ENCODE peak calls at places on chromosome 15, in four cellular contexts. T is K562, Q is HepG2, A is H1. G is an unnamed sample. For H3K79me2, the result is how much of the 10 kb centered on the place peaks cover.

GRCh38 chr15:83762367-83762766 is 108.4 kb downstream of the ADAMTSL3 start:
- DNase-seq in T (no peak), Q (no peak), A (no peak), G (no peak)

GRCh38 chr15:78047631-78048409 is 29.7 kb downstream of the TBC1D2B start:
- DNase-seq in T (no peak), Q (no peak), A (no peak), G (no peak)

GRCh38 chr15:25176991-25177954 is 222.5 kb downstream of the SNRPN start:
- DNase-seq in T (no peak), Q (no peak), A (no peak), G (no peak)

GRCh38 chr15:80464952-80465645 is 60.9 kb downstream of the ARNT2 start:
- DNase-seq in T (no peak), Q (peak), A (no peak), G (no peak)

GRCh38 chr15:68055224-68055705 is 1.1 kb downstream of the PIAS1 start:
- DNase-seq in T (peak), Q (no peak), A (no peak), G (no peak)

GRCh38 chr15:65996901-65997300 is 127.6 kb downstream of the RAB11A start:
- DNase-seq in T (peak), Q (no peak), A (no peak), G (no peak)

GRCh38 chr15:60079210-60079609 is 75.1 kb downstream of the FOXB1 start:
- DNase-seq in T (no peak), Q (no peak), A (no peak), G (no peak)

GRCh38 chr15:64775551-64776401 is at the start of gene RBPMS2:
- DNase-seq in T (no peak), Q (no peak), A (no peak), G (no peak)

GRCh38 chr15:87877114-87877810 is 379.3 kb downstream of the NTRK3 start:
- DNase-seq in T (peak), Q (no peak), A (no peak), G (no peak)

GRCh38 chr15:69081310-69082004 is 67.0 kb downstream of the NOX5 start:
- DNase-seq in T (no peak), Q (no peak), A (no peak), G (no peak)

GRCh38 chr15:36612063-36612788 is 32.8 kb downstream of the CDIN1 start:
- DNase-seq in T (no peak), Q (no peak), A (no peak), G (peak)

GRCh38 chr15:52786436-52787122 is 3.6 kb downstream of the ONECUT1 start:
- DNase-seq in T (no peak), Q (peak), A (no peak), G (no peak)

GRCh38 chr15:74884428-74885223 is 5.2 kb upstream of the MPI start:
- DNase-seq in T (no peak), Q (no peak), A (no peak), G (no peak)

GRCh38 chr15:20353966-20354883 is 187.4 kb downstream of the GOLGA6L6 start:
- DNase-seq in T (no peak), Q (no peak), A (no peak), G (no peak)

GRCh38 chr15:68666120-68666811 is 87.5 kb downstream of the CORO2B start:
- DNase-seq in T (no peak), Q (no peak), A (no peak), G (no peak)

GRCh38 chr15:71747128-71748083 is 62.9 kb upstream of the NR2E3 start:
- DNase-seq in T (no peak), Q (peak), A (no peak), G (peak)

GRCh38 chr15:69275104-69275670 is 23.5 kb upstream of the PAQR5 start:
- DNase-seq in T (no peak), Q (no peak), A (no peak), G (no peak)

GRCh38 chr15:95265419-95265997 is 1034.1 kb downstream of the MCTP2 start:
- DNase-seq in T (no peak), Q (no peak), A (no peak), G (no peak)

GRCh38 chr15:95263751-95264150 is 1032.4 kb downstream of the MCTP2 start:
- DNase-seq in T (no peak), Q (no peak), A (no peak), G (no peak)

GRCh38 chr15:95267476-95267875 is 1036.1 kb downstream of the MCTP2 start:
- DNase-seq in T (no peak), Q (no peak), A (no peak), G (no peak)

GRCh38 chr15:95269247-95270155 is 1038.1 kb downstream of the MCTP2 start:
- DNase-seq in T (no peak), Q (no peak), A (no peak), G (no peak)

DNA sequence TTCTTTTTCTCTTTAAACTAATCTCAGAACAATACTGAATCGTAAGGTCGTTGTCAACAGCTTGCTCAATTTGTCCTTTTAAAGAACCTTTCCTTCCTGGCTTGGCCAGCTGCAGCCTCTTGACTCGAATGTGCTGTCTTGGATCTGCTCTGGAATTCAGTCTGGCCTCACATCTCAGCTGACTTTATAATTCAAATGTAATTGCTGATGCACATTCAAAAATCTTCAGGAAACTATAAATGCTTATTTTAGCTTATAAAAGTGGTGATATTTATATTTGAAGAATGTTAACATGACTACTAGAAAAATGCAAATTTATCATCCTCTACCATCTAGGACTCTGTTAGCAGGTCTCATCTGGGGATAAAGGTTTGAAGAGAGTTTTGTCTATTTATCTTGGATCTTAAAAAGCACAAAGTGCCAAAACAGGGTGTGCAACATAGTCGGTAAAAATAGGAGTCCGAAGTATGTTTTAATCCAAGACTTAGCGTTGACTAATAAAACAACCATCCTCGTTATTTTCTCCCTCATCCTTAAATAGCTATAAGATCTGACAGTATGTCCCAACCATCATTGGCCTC is 1035.2 kb downstream of the MCTP2 start:
- DNase-seq in T (no peak), Q (no peak), A (no peak), G (no peak)
- H3K27ac ChIP-seq in T (no peak), Q (no peak), A (no peak), G (no peak)

DNA sequence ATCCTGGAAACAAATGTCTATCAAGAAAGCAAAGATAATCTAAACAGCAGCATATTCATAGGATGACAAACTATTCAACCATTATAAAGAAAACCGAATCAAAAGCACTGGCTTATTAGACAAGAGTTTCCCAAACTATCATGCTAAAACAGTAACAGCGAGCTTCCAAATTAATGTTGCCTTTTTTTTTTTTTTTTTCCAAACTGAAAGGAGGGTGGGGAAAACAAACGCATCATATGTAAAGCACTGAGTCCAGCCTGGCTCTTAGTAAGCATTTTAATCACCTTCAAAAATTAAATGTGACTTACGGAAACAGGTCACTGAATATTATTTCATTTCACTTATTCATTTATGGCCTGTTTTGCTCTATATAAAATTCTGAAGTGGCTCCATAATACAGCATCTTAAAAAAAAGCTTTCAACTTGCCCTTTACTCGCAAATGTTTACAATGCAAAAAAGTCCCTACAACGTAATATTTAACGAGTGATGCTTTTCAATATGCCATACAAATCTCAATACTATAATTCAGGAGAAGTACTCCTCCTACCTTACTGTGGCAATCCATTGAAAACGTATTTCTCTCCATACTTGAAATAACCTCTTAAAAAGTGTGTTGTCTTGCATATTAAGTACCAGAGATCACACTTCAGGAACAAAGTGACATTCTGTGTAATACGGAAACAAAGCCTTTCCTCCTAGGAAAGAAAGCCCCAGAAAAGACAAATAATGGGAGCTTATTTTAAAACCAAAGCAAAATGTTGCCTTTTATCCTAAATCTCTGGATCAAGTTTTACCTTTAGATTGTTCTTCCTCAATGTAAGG is 2.1 kb downstream of the TJP1 start:
- DNase-seq in T (no peak), Q (no peak), A (no peak), G (no peak)
- H3K79me2 ChIP-seq in T (half or more), Q (half or more), A (half or more), G (half or more)

GRCh38 chr15:100220058-100220728 is 121.6 kb downstream of the ADAMTS17 start:
- DNase-seq in T (no peak), Q (no peak), A (no peak), G (no peak)
- TF ChIP-seq FOSL1 in T (no peak), Q (no peak), A (no peak), G (no peak)

DNA sequence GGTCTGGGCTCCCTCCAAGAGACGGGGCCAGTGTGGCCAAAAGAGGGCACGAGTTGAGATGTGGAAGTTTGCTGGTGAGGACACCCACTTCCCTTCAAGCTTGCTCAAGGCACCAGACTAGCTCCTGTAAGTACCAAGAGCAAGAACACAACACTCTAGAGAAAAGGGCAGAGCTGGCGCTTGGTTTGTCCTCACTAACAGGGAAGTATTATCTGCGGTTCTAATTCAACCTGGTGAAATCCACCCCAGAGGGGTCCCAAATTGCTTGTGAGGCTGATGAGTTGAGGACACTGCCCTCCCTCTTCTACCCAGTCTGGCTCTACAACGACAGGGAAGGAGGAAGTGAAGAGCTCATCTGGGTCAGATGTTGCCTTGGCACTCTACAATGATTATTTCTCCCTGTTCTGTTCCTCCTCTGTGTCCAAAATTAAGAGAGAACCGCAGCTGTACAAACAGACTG is 16.9 kb upstream of the FSIP1 start:
- DNase-seq in T (no peak), Q (no peak), A (no peak), G (no peak)
- H3K27ac ChIP-seq in T (no peak), Q (no peak), A (no peak), G (no peak)

GRCh38 chr15:31327674-31328424 is 1.2 kb downstream of the KLF13 start:
- DNase-seq in T (peak), Q (peak), A (no peak), G (no peak)
- H3K79me2 ChIP-seq in T (under half), Q (under half), A (under half), G (under half)